ENCODE peak calls at places on chromosomes 3 and 15, in ten cellular contexts. K is stimulated activated CD4-positive, alpha-beta T cell treated with anti-CD3 and anti-CD28 coated beads, Interleukin-4, amount 100 ng/mL, for 4 hours; N is HFFc6; X is activated CD4-positive, alpha-beta T cell treated with anti-CD3 and anti-CD28 coated beads, Interleukin-2, amount 50 U/mL, for 1 hour; L is AG10803; P is GM04503; T is EL; Q is retina; A is non-pigmented ciliary epithelial cell; F is CD4-positive, alpha-beta T cell. H is an unnamed sample.

GRCh38 chr3:183360971-183361624 is 67.3 kb downstream of the MCF2L2 start:
- DNase-seq in N (no peak), L (no peak), T (no peak), A (no peak), X (no peak), K (no peak), P (no peak), F (no peak), Q (no peak), H (no peak)

GRCh38 chr15:44713006-44713966 is 2.0 kb downstream of the B2M start:
- DNase-seq in K (no peak), F (no peak), A (no peak), Q (no peak), N (peak), T (peak), P (no peak), L (peak), X (no peak), H (no peak)

GRCh38 chr3:186614597-186615483 is 2.0 kb downstream of the AHSG start:
- DNase-seq in N (peak), K (peak), A (no peak), P (no peak), F (peak), Q (peak), T (peak), L (peak), X (peak), H (peak)

GRCh38 chr3:42663581-42664442 is 10.3 kb downstream of the ZBTB47 start:
- DNase-seq in X (no peak), Q (no peak), K (no peak), L (no peak), T (no peak), F (no peak), P (no peak), N (no peak), A (no peak), H (no peak)

GRCh38 chr15:92714071-92714456 is 58.5 kb upstream of the FAM174B start:
- DNase-seq in P (no peak), T (peak), N (peak), A (no peak), F (no peak), X (no peak), Q (no peak), K (no peak), L (peak), H (no peak)

GRCh38 chr3:32018723-32019564 is 37.4 kb downstream of the ZNF860 start:
- DNase-seq in X (no peak), A (no peak), K (no peak), Q (peak), L (peak), F (no peak), T (peak), P (peak), N (peak), H (no peak)

GRCh38 chr3:187833799-187834578 is 88.7 kb upstream of the BCL6 start:
- DNase-seq in A (no peak), F (no peak), N (no peak), T (no peak), L (no peak), X (no peak), Q (no peak), P (no peak), K (no peak), H (peak)

GRCh38 chr15:65816441-65816840 is 24.3 kb upstream of the DENND4A start:
- DNase-seq in N (no peak), K (no peak), A (no peak), Q (no peak), T (no peak), P (no peak), L (no peak), F (no peak), X (no peak), H (no peak)

GRCh38 chr3:13687409-13687989 is 138.6 kb downstream of the FBLN2 start:
- DNase-seq in K (no peak), Q (peak), P (no peak), A (no peak), L (no peak), N (no peak), X (no peak), F (no peak), T (no peak), H (no peak)

GRCh38 chr15:33458421-33458820 is 147.7 kb downstream of the RYR3 start:
- DNase-seq in L (no peak), P (no peak), K (no peak), T (no peak), F (no peak), X (no peak), N (no peak), A (no peak), Q (no peak), H (no peak)

GRCh38 chr3:123762805-123763204 is 121.3 kb downstream of the MYLK start:
- DNase-seq in N (no peak), A (no peak), F (no peak), P (no peak), X (no peak), T (no peak), L (no peak), K (no peak), Q (no peak), H (no peak)

GRCh38 chr3:191802671-191803070 is 341.7 kb downstream of the PYDC2 start:
- DNase-seq in P (no peak), T (no peak), N (no peak), L (no peak), F (no peak), K (no peak), Q (no peak), A (no peak), X (no peak), H (no peak)

GRCh38 chr3:14539384-14540208 is 546 bp downstream of the GRIP2 start:
- DNase-seq in X (no peak), F (no peak), L (no peak), T (no peak), Q (no peak), K (no peak), P (no peak), N (no peak), A (no peak), H (no peak)

GRCh38 chr3:186067360-186068242 is 41.3 kb downstream of the ETV5 start:
- DNase-seq in X (no peak), N (no peak), L (no peak), Q (no peak), P (no peak), K (no peak), F (no peak), T (no peak), A (no peak), H (no peak)

GRCh38 chr3:37626722-37627565 is 234.7 kb upstream of the CTDSPL start:
- DNase-seq in T (no peak), Q (no peak), X (no peak), N (no peak), F (no peak), A (no peak), K (no peak), P (no peak), L (no peak), H (no peak)

GRCh38 chr15:29736745-29737023 is 85.6 kb downstream of the TJP1 start:
- DNase-seq in L (peak), T (peak), F (no peak), N (peak), X (no peak), Q (no peak), A (no peak), P (peak), K (no peak), H (no peak)

GRCh38 chr15:56960116-56960515 is 41.7 kb downstream of the TCF12 start:
- DNase-seq in P (no peak), F (no peak), T (no peak), A (no peak), L (no peak), N (no peak), K (no peak), X (no peak), Q (no peak), H (no peak)

GRCh38 chr3:169678122-169678521 is 14.6 kb upstream of the MECOM start:
- DNase-seq in P (no peak), A (no peak), K (no peak), Q (no peak), T (no peak), X (no peak), L (no peak), F (no peak), N (no peak), H (no peak)

GRCh38 chr3:188937389-188937788 is 234.4 kb upstream of the TPRG1 start:
- DNase-seq in A (no peak), P (no peak), N (no peak), K (no peak), X (no peak), F (no peak), Q (no peak), L (no peak), T (peak), H (no peak)

GRCh38 chr3:152073267-152073666 is 195.5 kb upstream of the MBNL1 start:
- DNase-seq in K (no peak), P (no peak), L (peak), N (peak), F (no peak), Q (no peak), A (no peak), X (no peak), T (peak), H (no peak)

GRCh38 chr3:38054166-38054991 is 15.4 kb downstream of the DLEC1 start:
- DNase-seq in N (peak), X (no peak), A (no peak), F (no peak), P (no peak), Q (no peak), T (peak), L (no peak), K (no peak), H (no peak)

GRCh38 chr3:142863010-142863787 is 25.7 kb downstream of the PCOLCE2 start:
- DNase-seq in T (peak), P (no peak), X (no peak), N (no peak), L (peak), K (no peak), A (no peak), Q (no peak), F (no peak), H (no peak)

GRCh38 chr15:39188930-39189329 is 391.9 kb upstream of the THBS1 start:
- DNase-seq in Q (no peak), N (peak), A (peak), P (peak), T (peak), L (peak), K (no peak), F (no peak), X (no peak), H (no peak)

GRCh38 chr3:190566043-190566933 is 52.4 kb downstream of the IL1RAP start:
- DNase-seq in L (peak), N (peak), A (peak), K (peak), F (no peak), T (peak), Q (no peak), P (peak), X (no peak), H (peak)

GRCh38 chr3:168002786-168003368 is 92.8 kb downstream of the GOLIM4 start:
- DNase-seq in N (peak), Q (no peak), K (no peak), L (peak), P (no peak), F (no peak), X (no peak), T (peak), A (no peak), H (no peak)

GRCh38 chr15:35281515-35281914 is 196.4 kb upstream of the NANOGP8 start:
- DNase-seq in F (no peak), L (peak), T (peak), N (peak), X (no peak), A (no peak), K (no peak), P (peak), Q (no peak), H (no peak)

GRCh38 chr15:75143738-75144334 is 57.8 kb upstream of the C15orf39 start:
- DNase-seq in X (no peak), A (no peak), P (no peak), K (no peak), T (no peak), L (no peak), Q (peak), N (no peak), F (no peak), H (no peak)

GRCh38 chr3:15502616-15503015 is 18.9 kb downstream of the COLQ start:
- DNase-seq in F (no peak), A (no peak), P (no peak), Q (no peak), L (no peak), N (no peak), K (no peak), X (no peak), T (no peak), H (no peak)

GRCh38 chr3:182484184-182484583 is 309.1 kb upstream of the ATP11B start:
- DNase-seq in N (no peak), F (no peak), L (no peak), Q (no peak), A (no peak), X (no peak), K (no peak), T (no peak), P (no peak), H (no peak)

GRCh38 chr3:159266779-159267178 is 464.9 kb downstream of the MFSD1 start:
- DNase-seq in N (peak), Q (peak), T (peak), P (no peak), A (no peak), K (no peak), X (no peak), L (peak), F (no peak), H (no peak)

GRCh38 chr15:27842526-27842925 is 256.6 kb downstream of the OCA2 start:
- DNase-seq in A (no peak), X (no peak), F (no peak), L (peak), Q (no peak), P (no peak), N (no peak), T (no peak), K (no peak), H (no peak)

GRCh38 chr3:140128217-140129137 is 193.5 kb downstream of the CLSTN2 start:
- DNase-seq in T (peak), Q (no peak), F (no peak), K (no peak), N (peak), P (no peak), X (no peak), A (no peak), L (peak), H (no peak)

GRCh38 chr3:66554178-66554577 is 53.4 kb upstream of the LRIG1 start:
- DNase-seq in X (no peak), A (peak), F (no peak), N (no peak), L (peak), K (no peak), P (no peak), Q (no peak), T (peak), H (no peak)

GRCh38 chr3:99669879-99670555 is 31.6 kb downstream of the COL8A1 start:
- DNase-seq in F (no peak), P (no peak), A (no peak), N (peak), K (no peak), T (peak), X (no peak), L (peak), Q (no peak), H (no peak)

GRCh38 chr3:133459400-133459799 is 59.5 kb downstream of the BFSP2 start:
- DNase-seq in L (no peak), A (no peak), P (no peak), K (no peak), N (no peak), Q (no peak), F (no peak), X (no peak), T (no peak), H (no peak)

GRCh38 chr15:50380089-50380488 is 25.1 kb upstream of the GABPB1 start:
- DNase-seq in N (peak), Q (no peak), F (no peak), P (no peak), T (no peak), A (no peak), K (no peak), L (peak), X (no peak), H (no peak)

H was measured in stimulated activated naive B cell treated with anti-CD40 and anti-IgM and Interleukin-4, amounts not matched to agents 10 μg/mL and 1 μg/mL and 100 μg/mL, for 72 hours.